ENCODE peak calls at places on chromosomes 11 and 22, in seven cellular contexts. J is lower lobe of right lung, C is kidney, T is GM23338, X is hepatocyte, A is fibroblast of lung, S is cardiac muscle cell. D is an unnamed sample.

GRCh38 chr11:133929401-133930052 is 27.2 kb downstream of the IGSF9B start:
- DNase-seq in T (no peak), X (no peak), A (peak; percentile 48), C (no peak), J (no peak), S (no peak), D (no peak)

GRCh38 chr11:69135420-69136363 is 20.0 kb upstream of the SMIM38 start:
- DNase-seq in T (no peak), S (no peak), C (peak; percentile 32), X (no peak), A (peak; percentile 29), J (no peak), D (no peak)

GRCh38 chr11:124470516-124471231 is 25.2 kb upstream of the OR8B8 start:
- DNase-seq in S (peak; percentile 89), C (no peak), X (no peak), T (no peak), J (no peak), A (no peak), D (peak; percentile 75)

GRCh38 chr22:20063271-20064139 is 16.5 kb upstream of the DGCR8 start:
- DNase-seq in T (peak; percentile 44), C (no peak), X (no peak), S (no peak), J (no peak), A (no peak), D (no peak)

GRCh38 chr22:50014053-50014501 is 1.5 kb upstream of the IL17REL start:
- DNase-seq in T (no peak), S (no peak), A (no peak), X (peak; percentile 4), J (peak; percentile 39), C (peak; percentile 67), D (no peak)

GRCh38 chr11:17734986-17735822 is 623 bp downstream of the KCNC1 start:
- DNase-seq in S (peak; percentile 82), T (peak; percentile 87), C (peak; percentile 89), A (peak; percentile 79), X (peak; percentile 93), J (peak; percentile 68), D (peak; percentile 84)

GRCh38 chr11:134139873-134140331 is 71.0 kb downstream of the JAM3 start:
- DNase-seq in X (peak; percentile 74), S (peak; percentile 91), C (no peak), J (no peak), T (peak; percentile 86), A (peak; percentile 71), D (peak; percentile 49)

GRCh38 chr22:31098633-31099110 is 8.7 kb downstream of the SELENOM start:
- DNase-seq in J (no peak), X (peak; percentile 36), T (peak; percentile 94), S (no peak), A (no peak), C (no peak), D (peak; percentile 31)

GRCh38 chr22:20268350-20269012 is 363 bp upstream of the RTN4R start:
- DNase-seq in C (no peak), S (peak; percentile 50), T (peak; percentile 80), J (peak; percentile 75), X (peak; percentile 91), A (peak; percentile 37), D (peak; percentile 82)

GRCh38 chr11:121741954-121742361 is 289.2 kb upstream of the SORL1-AS1 start:
- DNase-seq in J (no peak), T (no peak), A (peak; percentile 61), X (peak; percentile 72), S (peak; percentile 97), C (peak; percentile 86), D (peak; percentile 90)

GRCh38 chr22:23053912-23054530 is 16.3 kb upstream of the GNAZ start:
- DNase-seq in T (no peak), C (peak; percentile 22), J (no peak), X (no peak), A (no peak), S (no peak), D (no peak)

GRCh38 chr11:10625281-10625981 is 57.0 kb upstream of the LYVE1 start:
- DNase-seq in X (no peak), A (no peak), J (no peak), T (no peak), S (no peak), C (no peak), D (no peak)

GRCh38 chr11:112977620-112978212 is 16.5 kb downstream of the NCAM1 start:
- DNase-seq in T (no peak), C (no peak), J (no peak), X (peak; percentile 27), S (peak; percentile 92), A (peak; percentile 60), D (no peak)

GRCh38 chr11:62193954-62194353 is 3.9 kb downstream of the SCGB1D1 start:
- DNase-seq in S (peak; percentile 12), J (no peak), X (peak; percentile 35), T (peak; percentile 66), A (no peak), C (no peak), D (no peak)

GRCh38 chr11:126165366-126166156 is 45.9 kb downstream of the RPUSD4 start:
- DNase-seq in X (no peak), C (peak; percentile 86), A (no peak), J (no peak), T (no peak), S (peak; percentile 40), D (no peak)

GRCh38 chr11:17612221-17613188 is 65.4 kb downstream of the OTOG start:
- DNase-seq in X (no peak), T (no peak), S (no peak), J (peak; percentile 28), A (no peak), C (no peak), D (no peak)

GRCh38 chr22:20967697-20968201 is 694 bp downstream of the AIFM3 start:
- DNase-seq in X (no peak), T (peak; percentile 53), C (no peak), S (no peak), J (no peak), A (no peak), D (no peak)

GRCh38 chr11:94871491-94872185 is 101.7 kb downstream of the CWC15 start:
- DNase-seq in A (no peak), S (no peak), T (no peak), C (no peak), X (no peak), J (no peak), D (no peak)

GRCh38 chr11:97345031-97345430 is 955.2 kb downstream of the JRKL start:
- DNase-seq in S (no peak), A (no peak), X (no peak), T (no peak), C (no peak), J (no peak), D (no peak)

DNA sequence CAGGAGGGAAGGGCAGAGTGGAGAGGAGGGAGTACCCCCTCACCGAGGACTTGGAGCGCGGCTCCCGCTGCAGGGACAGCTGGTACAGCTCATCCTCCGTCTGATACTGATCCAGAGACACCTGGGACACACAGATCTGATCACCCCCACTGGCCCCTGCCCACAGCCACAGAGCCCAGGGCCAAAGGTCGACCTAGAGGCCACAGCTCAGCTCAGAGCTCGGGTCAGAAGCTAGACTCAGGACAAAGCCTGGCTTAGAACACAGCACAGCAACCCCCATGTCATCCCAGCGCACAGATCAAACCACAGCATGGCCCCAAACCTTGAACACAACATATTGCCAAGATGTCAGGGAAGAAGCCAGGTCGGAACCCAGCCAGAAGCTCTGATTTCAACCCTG is 8.1 kb downstream of the RASGRP2 start:
- DNase-seq in A (no peak), X (no peak), C (no peak), J (no peak), S (no peak), T (no peak), D (no peak)
- H3K4me1 ChIP-seq in A (no peaks in the 10 kb centered on the region), X (no peaks in the 10 kb centered on the region), C (no peaks in the 10 kb centered on the region), J (no peaks in the 10 kb centered on the region), S (no peaks in the 10 kb centered on the region), T (peaks cover 41% of the 10 kb centered on the region), D (no peaks in the 10 kb centered on the region)

DNA sequence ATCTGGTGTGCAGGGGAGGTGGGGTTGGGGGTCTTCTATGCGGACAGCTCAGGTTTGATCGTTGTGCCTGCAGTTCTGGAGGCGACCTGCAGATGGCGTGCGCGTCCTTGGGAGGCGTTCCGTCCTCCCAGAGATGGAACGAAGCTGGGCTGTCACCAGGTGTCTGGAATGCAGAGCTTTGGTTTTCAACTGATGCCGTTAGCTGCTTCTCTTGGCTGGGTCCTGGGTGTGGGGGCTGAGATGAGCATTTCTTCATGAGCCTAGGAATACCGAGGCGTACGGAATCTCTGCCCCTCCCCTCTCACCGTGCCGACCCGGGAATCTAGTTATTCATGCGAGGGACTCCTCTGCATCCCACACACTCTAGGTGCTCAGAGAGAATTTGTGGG is 98.6 kb downstream of the CEP164 start:
- DNase-seq in J (peak; percentile 73), T (peak; percentile 91), X (peak; percentile 86), A (peak; percentile 34), C (peak; percentile 87), S (peak; percentile 56), D (peak; percentile 79)
- H3K4me3 ChIP-seq in J (no peak overlapping the region), T (peak overlapping the region; percentile 41), X (no peak overlapping the region), A (no peak overlapping the region), C (no peak overlapping the region), S (no peak overlapping the region), D (no peak overlapping the region)

GRCh38 chr11:73431431-73431830 is 55.2 kb downstream of the RELT start:
- DNase-seq in X (no peak), T (no peak), S (no peak), C (no peak), J (no peak), A (no peak), D (no peak)
- TF ChIP-seq CTCF in X (no peak), T (no peak), S (no peak), C (no peak), J (no peak), A (no peak), D (no peak)

GRCh38 chr11:855343-855674 is 12.7 kb downstream of the TSPAN4 start:
- DNase-seq in A (no peak), J (no peak), T (no peak), C (no peak), X (no peak), S (no peak), D (no peak)

GRCh38 chr11:856397-856796 is 13.7 kb downstream of the TSPAN4 start:
- DNase-seq in J (no peak), A (no peak), T (no peak), X (no peak), C (no peak), S (no peak), D (no peak)

GRCh38 chr11:855796-856195 is 13.1 kb downstream of the TSPAN4 start:
- DNase-seq in J (no peak), A (no peak), C (no peak), S (no peak), X (no peak), T (no peak), D (no peak)

GRCh38 chr11:853682-854448 is 11.2 kb downstream of the TSPAN4 start:
- DNase-seq in C (no peak), S (no peak), T (peak; percentile 45), J (no peak), A (no peak), X (no peak), D (no peak)

DNA sequence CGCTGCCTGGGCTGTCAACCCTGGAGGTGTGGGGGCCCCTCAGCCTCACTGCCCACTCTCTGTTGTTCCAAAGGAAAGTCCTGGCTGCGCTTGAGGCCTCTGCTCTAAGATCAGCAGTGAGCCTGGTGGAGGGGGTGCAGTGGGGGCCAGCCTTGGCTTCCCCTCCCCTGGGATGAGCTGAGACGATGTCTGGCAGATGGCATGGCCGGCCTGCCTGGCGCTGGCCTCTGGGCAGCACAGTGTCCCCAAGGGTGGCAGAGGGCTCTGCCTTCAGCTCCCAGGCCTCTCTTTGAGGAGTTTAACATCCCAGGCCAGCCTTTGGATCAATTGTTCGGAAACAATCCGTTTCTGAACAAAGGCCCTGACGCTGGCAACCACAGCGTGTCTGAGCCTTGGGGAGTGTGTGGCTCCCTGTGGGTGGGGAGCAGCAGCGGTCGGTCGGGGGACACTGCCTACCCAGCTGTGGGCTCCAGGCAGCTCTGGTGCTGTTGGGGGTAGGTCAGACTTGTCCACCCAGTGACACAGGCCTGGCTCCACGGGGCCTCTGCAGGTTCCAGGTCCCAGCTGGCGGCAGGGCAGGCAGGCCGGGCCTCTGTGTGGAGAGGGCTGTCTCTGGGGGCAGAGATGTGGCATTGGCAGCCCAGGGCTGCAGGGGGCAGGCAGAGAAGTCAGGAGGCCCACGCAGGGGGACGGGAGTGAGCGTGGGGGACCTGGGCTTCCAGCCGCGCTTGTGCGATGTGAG is 12.1 kb downstream of the TSPAN4 start:
- DNase-seq in J (no peak), A (no peak), C (no peak), T (no peak), S (no peak), X (no peak), D (no peak)
- H3K4me1 ChIP-seq in J (peaks cover 13% of the 10 kb centered on the region), A (peaks cover 17% of the 10 kb centered on the region), C (peaks cover 4% of the 10 kb centered on the region), T (peaks cover 21% of the 10 kb centered on the region), S (peaks cover 13% of the 10 kb centered on the region), X (peaks cover 14% of the 10 kb centered on the region), D (peaks cover 4% of the 10 kb centered on the region)